ENCODE peak calls at places on chromosomes 2 and 18, in nine cellular contexts. X, C, L, A, K, H, W, I and M are unnamed samples.

GRCh38 chr18:62715829-62716678 is 713 bp downstream of the PHLPP1 start:
- DNase-seq in K (peak), I (peak), H (peak), W (peak), L (no peak), C (peak), A (peak), X (peak), M (no peak)

GRCh38 chr2:73255007-73255644 is 21.0 kb downstream of the CCT7 start:
- DNase-seq in A (no peak), X (no peak), L (no peak), K (no peak), H (no peak), C (no peak), W (no peak), I (no peak), M (no peak)

GRCh38 chr2:75276093-75277055 is 77.1 kb upstream of the TACR1 start:
- DNase-seq in W (peak), H (peak), K (no peak), C (peak), L (no peak), X (peak), A (peak), I (no peak), M (no peak)

GRCh38 chr2:220373878-220374277 is 746.4 kb downstream of the SLC4A3 start:
- DNase-seq in I (no peak), A (peak), W (peak), K (no peak), H (peak), C (peak), X (peak), L (no peak), M (no peak)

GRCh38 chr2:31233741-31234689 is at the start of gene EHD3:
- DNase-seq in W (peak), L (peak), A (peak), K (peak), X (peak), I (peak), H (peak), C (peak), M (no peak)

GRCh38 chr2:152884088-152884487 is 165.7 kb downstream of the ARL6IP6 start:
- DNase-seq in X (no peak), H (no peak), A (no peak), I (no peak), W (no peak), L (no peak), C (no peak), K (no peak), M (no peak)

GRCh38 chr2:58107803-58108710 is 61.5 kb downstream of the VRK2 start:
- DNase-seq in H (peak), K (no peak), L (no peak), W (peak), I (no peak), A (peak), X (peak), C (peak), M (no peak)

GRCh38 chr2:33496150-33496549 is 19.7 kb downstream of the RASGRP3 start:
- DNase-seq in L (no peak), W (peak), I (no peak), C (peak), K (no peak), H (peak), A (peak), X (no peak), M (no peak)

GRCh38 chr18:53991202-53991601 is 233.3 kb downstream of the MBD2 start:
- DNase-seq in I (no peak), A (peak), L (no peak), X (peak), H (peak), K (no peak), C (peak), W (peak), M (no peak)

GRCh38 chr2:119545754-119546445 is 1.7 kb downstream of the CFAP221 start:
- DNase-seq in L (no peak), X (no peak), W (peak), K (no peak), H (no peak), C (peak), A (peak), I (no peak), M (no peak)

GRCh38 chr2:119546446-119546765 is 2.2 kb downstream of the CFAP221 start:
- DNase-seq in X (no peak), H (no peak), W (no peak), A (no peak), C (no peak), L (no peak), I (no peak), K (no peak), M (no peak)

GRCh38 chr2:119541476-119541875 is 2.8 kb upstream of the CFAP221 start:
- DNase-seq in X (no peak), H (no peak), L (no peak), A (no peak), C (no peak), I (no peak), K (no peak), W (no peak), M (no peak)

GRCh38 chr2:119545076-119545475 is 827 bp downstream of the CFAP221 start:
- DNase-seq in H (no peak), I (no peak), X (no peak), K (no peak), L (no peak), C (no peak), A (peak), W (peak), M (no peak)

DNA sequence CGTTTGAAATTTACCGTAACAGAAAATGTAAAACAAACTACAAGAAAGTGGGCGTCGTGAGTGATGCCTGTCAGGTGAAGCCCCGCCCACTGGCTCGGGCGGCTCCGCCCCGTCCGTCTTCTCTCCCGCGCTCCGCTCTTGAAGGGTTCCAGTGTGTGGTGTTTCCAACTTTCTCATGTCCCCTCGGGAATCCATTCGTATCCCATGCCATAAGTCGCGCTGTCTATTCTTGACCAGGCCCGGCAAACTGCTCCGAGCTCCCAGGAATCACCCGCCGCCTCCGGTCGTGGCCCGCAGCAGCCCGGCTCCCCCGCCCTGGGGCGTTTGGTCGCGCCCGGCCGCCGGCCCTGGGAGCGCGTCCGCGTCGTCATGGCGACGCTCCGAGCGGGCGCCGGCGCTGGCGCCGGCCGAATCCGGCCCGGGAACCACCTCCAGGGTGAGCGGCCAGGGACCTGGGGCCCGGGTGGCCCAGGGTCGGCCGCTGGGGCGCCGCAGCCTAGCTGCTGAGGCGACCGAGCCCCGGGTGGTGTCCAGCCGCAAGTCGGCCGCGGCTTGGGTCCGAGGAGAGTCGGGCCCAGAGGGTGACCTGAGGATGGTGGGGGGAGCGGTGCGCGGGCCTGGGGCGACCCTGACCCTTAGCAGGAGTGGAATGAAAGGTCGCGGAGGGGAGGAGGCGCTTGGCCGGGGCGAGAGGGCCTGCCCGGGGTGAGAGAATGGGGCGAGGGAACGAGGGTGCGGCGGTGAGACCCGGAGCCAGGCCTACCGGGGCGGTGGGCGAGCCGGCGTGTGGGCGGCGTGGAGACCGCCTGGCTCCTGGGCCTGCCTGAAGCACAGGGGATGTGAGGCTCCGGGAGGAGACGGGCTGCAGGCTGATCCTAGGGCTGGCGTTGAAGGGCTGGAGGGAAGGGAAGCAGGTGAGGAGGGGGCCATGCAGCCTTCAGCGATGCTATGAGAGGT is at the start of gene CFAP221:
- DNase-seq in K (peak), C (peak), A (peak), H (peak), X (peak), I (peak), L (no peak), W (peak), M (peak)
- H3K4me3 ChIP-seq in K (peak), C (peak), A (peak), H (peak), X (peak), I (peak), L (peak), W (peak), M (peak)

GRCh38 chr2:237483018-237483731 is 3.9 kb upstream of the MLPH start:
- DNase-seq in A (peak), K (peak), X (peak), C (peak), W (peak), H (peak), L (no peak), I (no peak), M (no peak)
- TF ChIP-seq CTCF in A (peak), K (no peak), X (no peak), C (peak), W (peak), H (peak), L (no peak), I (no peak), M (no peak)

GRCh38 chr2:159613515-159614336 is 2.6 kb downstream of the BAZ2B start:
- DNase-seq in I (no peak), X (peak), L (no peak), A (peak), H (peak), W (peak), C (peak), K (no peak), M (no peak)
- H3K4me3 ChIP-seq in I (peak), X (peak), L (peak), A (peak), H (peak), W (peak), C (peak), K (peak), M (peak)

GRCh38 chr18:26405190-26405781 is 143.1 kb downstream of the KCTD1 start:
- DNase-seq in X (peak), C (peak), L (no peak), A (peak), H (peak), I (no peak), K (peak), W (peak), M (no peak)
- TF ChIP-seq CTCF in X (peak), C (peak), L (peak), A (peak), H (peak), I (no peak), K (peak), W (peak), M (peak)